ENCODE peak calls at places on chromosomes 12 and 14, in nine cellular contexts. R, N, P, D, M, S, E, X and I are unnamed samples.

GRCh38 chr12:131867891-131868675 is 26.3 kb upstream of the ULK1 start:
- DNase-seq in X (no peak), N (no peak), R (no peak), D (no peak), E (no peak), M (no peak), S (no peak), P (peak), I (no peak)

GRCh38 chr12:56803750-56804149 is 40.6 kb downstream of the HSD17B6 start:
- DNase-seq in D (no peak), R (no peak), M (no peak), S (no peak), E (no peak), P (no peak), N (no peak), X (no peak), I (no peak)

GRCh38 chr14:39376671-39377403 is 55.4 kb downstream of the FBXO33 start:
- DNase-seq in P (peak), N (no peak), M (no peak), S (no peak), R (no peak), D (no peak), E (peak), X (no peak), I (no peak)

GRCh38 chr14:38039526-38039925 is 168.2 kb upstream of the SSTR1 start:
- DNase-seq in D (no peak), P (peak), R (no peak), S (no peak), E (no peak), X (no peak), N (no peak), M (no peak), I (no peak)

GRCh38 chr14:23160924-23161522 is 22.4 kb downstream of the SLC7A8 start:
- DNase-seq in D (no peak), P (peak), R (no peak), N (no peak), X (no peak), E (no peak), M (no peak), S (peak), I (no peak)

GRCh38 chr12:12561305-12562015 is 1.2 kb downstream of the DUSP16 start:
- DNase-seq in S (no peak), P (peak), R (no peak), E (no peak), X (peak), M (peak), N (peak), D (peak), I (peak)

GRCh38 chr12:107159384-107159900 is 66.1 kb upstream of the CRY1 start:
- DNase-seq in M (no peak), N (no peak), S (no peak), D (no peak), R (no peak), P (no peak), E (no peak), X (no peak), I (no peak)

GRCh38 chr12:102876883-102877282 is 40.2 kb downstream of the PAH start:
- DNase-seq in E (no peak), P (no peak), S (no peak), M (no peak), R (peak), N (no peak), X (peak), D (no peak), I (no peak)

GRCh38 chr14:81105378-81105777 is 115.4 kb downstream of the GTF2A1 start:
- DNase-seq in D (no peak), M (no peak), X (no peak), P (no peak), R (no peak), N (no peak), E (no peak), S (no peak), I (no peak)

GRCh38 chr14:89327771-89328212 is 89.2 kb downstream of the FOXN3 start:
- DNase-seq in E (no peak), S (no peak), M (no peak), P (peak), D (no peak), R (no peak), N (no peak), X (no peak), I (no peak)

GRCh38 chr12:92055877-92056276 is 89.8 kb downstream of the BTG1 start:
- DNase-seq in X (no peak), S (no peak), N (no peak), R (no peak), M (peak), E (no peak), D (peak), P (no peak), I (no peak)

GRCh38 chr12:63042646-63043045 is 107.7 kb upstream of the PPM1H start:
- DNase-seq in X (no peak), S (no peak), N (no peak), P (peak), E (no peak), D (no peak), R (no peak), M (no peak), I (no peak)

GRCh38 chr12:103379670-103380069 is 116.1 kb downstream of the C12orf42 start:
- DNase-seq in E (no peak), P (no peak), S (no peak), R (no peak), M (no peak), X (no peak), D (no peak), N (no peak), I (no peak)

GRCh38 chr12:29616664-29617409 is 119.4 kb upstream of the OVCH1 start:
- DNase-seq in M (no peak), D (no peak), E (no peak), P (peak), X (no peak), S (peak), R (no peak), N (no peak), I (no peak)

GRCh38 chr12:102501773-102502172 is 21.4 kb upstream of the IGF1 start:
- DNase-seq in M (no peak), N (no peak), P (no peak), S (no peak), D (no peak), R (no peak), E (no peak), X (no peak), I (no peak)

GRCh38 chr14:101502761-101503392 is 58.4 kb upstream of the DIO3 start:
- DNase-seq in S (no peak), E (no peak), R (no peak), P (no peak), D (no peak), M (no peak), N (no peak), X (no peak), I (no peak)

GRCh38 chr14:64728856-64729255 is 24.6 kb downstream of the PLEKHG3 start:
- DNase-seq in M (no peak), N (no peak), E (no peak), D (no peak), X (no peak), R (no peak), P (no peak), S (no peak), I (no peak)

GRCh38 chr12:81294325-81295190 is 216.7 kb downstream of the ACSS3 start:
- DNase-seq in M (no peak), E (no peak), D (no peak), P (peak), N (no peak), S (no peak), X (no peak), R (no peak), I (no peak)

GRCh38 chr14:55088356-55088755 is 36.9 kb downstream of the MAPK1IP1L start:
- DNase-seq in N (no peak), M (no peak), R (no peak), X (no peak), E (no peak), D (no peak), P (no peak), S (no peak), I (no peak)

GRCh38 chr12:24948816-24949722 is at the start of gene BCAT1:
- DNase-seq in P (peak), D (no peak), N (peak), M (peak), X (no peak), S (peak), E (peak), R (no peak), I (no peak)

GRCh38 chr14:104865631-104866441 is 768 bp downstream of the CEP170B start:
- DNase-seq in S (peak), X (peak), N (no peak), R (no peak), P (peak), D (peak), M (peak), E (no peak), I (peak)

GRCh38 chr12:6774557-6775062 is 2.3 kb downstream of the LAG3 start:
- DNase-seq in S (no peak), P (no peak), X (no peak), N (no peak), D (peak), M (no peak), R (no peak), E (no peak), I (no peak)

GRCh38 chr14:39766397-39767000 is 334.3 kb upstream of the FBXO33 start:
- DNase-seq in S (no peak), M (no peak), N (no peak), X (no peak), E (no peak), P (no peak), R (no peak), D (no peak), I (no peak)

GRCh38 chr12:53058674-53059433 is 9.0 kb downstream of the TNS2 start:
- DNase-seq in S (no peak), X (no peak), D (no peak), M (no peak), N (no peak), E (no peak), P (no peak), R (no peak), I (no peak)

GRCh38 chr12:113077057-113077858 is 20.7 kb downstream of the DTX1 start:
- DNase-seq in P (no peak), S (no peak), D (no peak), X (no peak), R (no peak), E (no peak), M (no peak), N (no peak), I (no peak)

GRCh38 chr14:68335312-68335711 is 457.6 kb downstream of the ZFP36L1 start:
- DNase-seq in M (no peak), E (no peak), S (no peak), P (no peak), N (no peak), X (no peak), R (no peak), D (no peak), I (no peak)

GRCh38 chr12:105256921-105257320 is 20.9 kb upstream of the APPL2 start:
- DNase-seq in P (peak), N (no peak), S (no peak), D (no peak), M (no peak), E (no peak), X (no peak), R (no peak), I (no peak)

GRCh38 chr12:110780448-110780847 is 37.8 kb upstream of the PPP1CC start:
- DNase-seq in D (peak), E (no peak), M (peak), X (no peak), P (no peak), R (no peak), S (no peak), N (no peak), I (no peak)

GRCh38 chr12:46402451-46402850 is 29.9 kb upstream of the SLC38A2 start:
- DNase-seq in R (no peak), X (no peak), P (peak), E (no peak), M (no peak), D (no peak), N (no peak), S (no peak), I (no peak)